ENCODE peak calls at places on chromosomes 5 and 9, in ten cellular contexts. One of them, this sample, is unnamed.

GRCh38 chr5:134846641-134846960 is 833 bp downstream of the C5orf24 start:
- DNase-seq in activated T-cell treated with anti-CD3 and anti-CD28 coated beads, Interleukin-2, amount 50 U/mL, for 48 hours: no peak
- DNase-seq in stimulated activated CD8-positive, alpha-beta memory T cell treated with anti-CD3 and anti-CD28 coated beads, Interleukin-12 subunit alpha, Interleukin-12 subunit beta, amount 100 ng/mL, for 1 hour: peak
- DNase-seq in nephron progenitor cell: no peak
- DNase-seq in neural crest cell: no peak
- DNase-seq in RWPE1: no peak
- DNase-seq in mucosa of gallbladder: no peak
- DNase-seq in AG10803: no peak
- DNase-seq in mesendoderm: peak
- DNase-seq in effector memory CD8-positive, alpha-beta T cell: no peak
- DNase-seq in this sample: no peak

GRCh38 chr5:174567506-174568141 is 156.8 kb upstream of the MSX2 start:
- DNase-seq in mucosa of gallbladder: no peak
- DNase-seq in RWPE1: peak
- DNase-seq in activated T-cell treated with anti-CD3 and anti-CD28 coated beads, Interleukin-2, amount 50 U/mL, for 48 hours: no peak
- DNase-seq in AG10803: no peak
- DNase-seq in effector memory CD8-positive, alpha-beta T cell: no peak
- DNase-seq in stimulated activated CD8-positive, alpha-beta memory T cell treated with anti-CD3 and anti-CD28 coated beads, Interleukin-12 subunit alpha, Interleukin-12 subunit beta, amount 100 ng/mL, for 1 hour: no peak
- DNase-seq in nephron progenitor cell: no peak
- DNase-seq in mesendoderm: no peak
- DNase-seq in neural crest cell: no peak
- DNase-seq in this sample: no peak

GRCh38 chr9:81759680-81760215 is 70.4 kb upstream of the TLE1 start:
- DNase-seq in mucosa of gallbladder: peak
- DNase-seq in nephron progenitor cell: no peak
- DNase-seq in stimulated activated CD8-positive, alpha-beta memory T cell treated with anti-CD3 and anti-CD28 coated beads, Interleukin-12 subunit alpha, Interleukin-12 subunit beta, amount 100 ng/mL, for 1 hour: no peak
- DNase-seq in activated T-cell treated with anti-CD3 and anti-CD28 coated beads, Interleukin-2, amount 50 U/mL, for 48 hours: no peak
- DNase-seq in AG10803: peak
- DNase-seq in effector memory CD8-positive, alpha-beta T cell: no peak
- DNase-seq in neural crest cell: no peak
- DNase-seq in mesendoderm: peak
- DNase-seq in RWPE1: peak
- DNase-seq in this sample: no peak

GRCh38 chr9:137339045-137339444 is 37.0 kb upstream of the NRARP start:
- DNase-seq in activated T-cell treated with anti-CD3 and anti-CD28 coated beads, Interleukin-2, amount 50 U/mL, for 48 hours: no peak
- DNase-seq in RWPE1: no peak
- DNase-seq in neural crest cell: no peak
- DNase-seq in mesendoderm: no peak
- DNase-seq in mucosa of gallbladder: no peak
- DNase-seq in stimulated activated CD8-positive, alpha-beta memory T cell treated with anti-CD3 and anti-CD28 coated beads, Interleukin-12 subunit alpha, Interleukin-12 subunit beta, amount 100 ng/mL, for 1 hour: no peak
- DNase-seq in AG10803: no peak
- DNase-seq in nephron progenitor cell: no peak
- DNase-seq in effector memory CD8-positive, alpha-beta T cell: no peak
- DNase-seq in this sample: no peak

GRCh38 chr5:25119654-25120053 is 474.9 kb upstream of the CDH10 start:
- DNase-seq in mucosa of gallbladder: no peak
- DNase-seq in mesendoderm: peak
- DNase-seq in activated T-cell treated with anti-CD3 and anti-CD28 coated beads, Interleukin-2, amount 50 U/mL, for 48 hours: no peak
- DNase-seq in neural crest cell: no peak
- DNase-seq in AG10803: peak
- DNase-seq in nephron progenitor cell: no peak
- DNase-seq in stimulated activated CD8-positive, alpha-beta memory T cell treated with anti-CD3 and anti-CD28 coated beads, Interleukin-12 subunit alpha, Interleukin-12 subunit beta, amount 100 ng/mL, for 1 hour: no peak
- DNase-seq in effector memory CD8-positive, alpha-beta T cell: no peak
- DNase-seq in RWPE1: peak
- DNase-seq in this sample: no peak

GRCh38 chr5:1174122-1174936 is 27.1 kb upstream of the SLC6A19 start:
- DNase-seq in stimulated activated CD8-positive, alpha-beta memory T cell treated with anti-CD3 and anti-CD28 coated beads, Interleukin-12 subunit alpha, Interleukin-12 subunit beta, amount 100 ng/mL, for 1 hour: peak
- DNase-seq in mesendoderm: peak
- DNase-seq in neural crest cell: peak
- DNase-seq in nephron progenitor cell: peak
- DNase-seq in RWPE1: peak
- DNase-seq in effector memory CD8-positive, alpha-beta T cell: peak
- DNase-seq in AG10803: peak
- DNase-seq in activated T-cell treated with anti-CD3 and anti-CD28 coated beads, Interleukin-2, amount 50 U/mL, for 48 hours: peak
- DNase-seq in mucosa of gallbladder: peak
- DNase-seq in this sample: peak

GRCh38 chr5:141767671-141768070 is 85.6 kb upstream of the ARAP3 start:
- DNase-seq in stimulated activated CD8-positive, alpha-beta memory T cell treated with anti-CD3 and anti-CD28 coated beads, Interleukin-12 subunit alpha, Interleukin-12 subunit beta, amount 100 ng/mL, for 1 hour: no peak
- DNase-seq in mucosa of gallbladder: no peak
- DNase-seq in neural crest cell: no peak
- DNase-seq in RWPE1: no peak
- DNase-seq in effector memory CD8-positive, alpha-beta T cell: no peak
- DNase-seq in activated T-cell treated with anti-CD3 and anti-CD28 coated beads, Interleukin-2, amount 50 U/mL, for 48 hours: no peak
- DNase-seq in AG10803: no peak
- DNase-seq in nephron progenitor cell: no peak
- DNase-seq in mesendoderm: no peak
- DNase-seq in this sample: no peak

GRCh38 chr9:35073276-35073607 is 817 bp upstream of the VCP start:
- DNase-seq in effector memory CD8-positive, alpha-beta T cell: no peak
- DNase-seq in activated T-cell treated with anti-CD3 and anti-CD28 coated beads, Interleukin-2, amount 50 U/mL, for 48 hours: no peak
- DNase-seq in AG10803: no peak
- DNase-seq in RWPE1: no peak
- DNase-seq in neural crest cell: no peak
- DNase-seq in nephron progenitor cell: no peak
- DNase-seq in mesendoderm: no peak
- DNase-seq in mucosa of gallbladder: no peak
- DNase-seq in stimulated activated CD8-positive, alpha-beta memory T cell treated with anti-CD3 and anti-CD28 coated beads, Interleukin-12 subunit alpha, Interleukin-12 subunit beta, amount 100 ng/mL, for 1 hour: no peak
- DNase-seq in this sample: no peak

GRCh38 chr9:120911295-120911843 is 15.2 kb downstream of the TRAF1 start:
- DNase-seq in mesendoderm: no peak
- DNase-seq in nephron progenitor cell: no peak
- DNase-seq in stimulated activated CD8-positive, alpha-beta memory T cell treated with anti-CD3 and anti-CD28 coated beads, Interleukin-12 subunit alpha, Interleukin-12 subunit beta, amount 100 ng/mL, for 1 hour: no peak
- DNase-seq in neural crest cell: no peak
- DNase-seq in mucosa of gallbladder: no peak
- DNase-seq in effector memory CD8-positive, alpha-beta T cell: no peak
- DNase-seq in RWPE1: no peak
- DNase-seq in AG10803: no peak
- DNase-seq in activated T-cell treated with anti-CD3 and anti-CD28 coated beads, Interleukin-2, amount 50 U/mL, for 48 hours: no peak
- DNase-seq in this sample: no peak

GRCh38 chr5:164094321-164094720 is 588.9 kb downstream of the MAT2B start:
- DNase-seq in RWPE1: no peak
- DNase-seq in effector memory CD8-positive, alpha-beta T cell: no peak
- DNase-seq in activated T-cell treated with anti-CD3 and anti-CD28 coated beads, Interleukin-2, amount 50 U/mL, for 48 hours: no peak
- DNase-seq in neural crest cell: no peak
- DNase-seq in nephron progenitor cell: no peak
- DNase-seq in stimulated activated CD8-positive, alpha-beta memory T cell treated with anti-CD3 and anti-CD28 coated beads, Interleukin-12 subunit alpha, Interleukin-12 subunit beta, amount 100 ng/mL, for 1 hour: no peak
- DNase-seq in mesendoderm: no peak
- DNase-seq in mucosa of gallbladder: no peak
- DNase-seq in AG10803: no peak
- DNase-seq in this sample: no peak

GRCh38 chr5:113059232-113059805 is 82.7 kb downstream of the DCP2 start:
- DNase-seq in AG10803: peak
- DNase-seq in effector memory CD8-positive, alpha-beta T cell: no peak
- DNase-seq in RWPE1: no peak
- DNase-seq in mesendoderm: no peak
- DNase-seq in stimulated activated CD8-positive, alpha-beta memory T cell treated with anti-CD3 and anti-CD28 coated beads, Interleukin-12 subunit alpha, Interleukin-12 subunit beta, amount 100 ng/mL, for 1 hour: no peak
- DNase-seq in mucosa of gallbladder: no peak
- DNase-seq in activated T-cell treated with anti-CD3 and anti-CD28 coated beads, Interleukin-2, amount 50 U/mL, for 48 hours: no peak
- DNase-seq in nephron progenitor cell: peak
- DNase-seq in neural crest cell: no peak
- DNase-seq in this sample: peak

GRCh38 chr9:131116281-131117101 is 8.9 kb upstream of the NUP214 start:
- DNase-seq in activated T-cell treated with anti-CD3 and anti-CD28 coated beads, Interleukin-2, amount 50 U/mL, for 48 hours: no peak
- DNase-seq in neural crest cell: no peak
- DNase-seq in mesendoderm: no peak
- DNase-seq in effector memory CD8-positive, alpha-beta T cell: no peak
- DNase-seq in AG10803: no peak
- DNase-seq in RWPE1: no peak
- DNase-seq in stimulated activated CD8-positive, alpha-beta memory T cell treated with anti-CD3 and anti-CD28 coated beads, Interleukin-12 subunit alpha, Interleukin-12 subunit beta, amount 100 ng/mL, for 1 hour: no peak
- DNase-seq in nephron progenitor cell: no peak
- DNase-seq in mucosa of gallbladder: no peak
- DNase-seq in this sample: no peak

GRCh38 chr5:167143726-167144125 is 1147.7 kb upstream of the WWC1 start:
- DNase-seq in effector memory CD8-positive, alpha-beta T cell: no peak
- DNase-seq in neural crest cell: no peak
- DNase-seq in mucosa of gallbladder: no peak
- DNase-seq in RWPE1: no peak
- DNase-seq in nephron progenitor cell: no peak
- DNase-seq in AG10803: no peak
- DNase-seq in mesendoderm: peak
- DNase-seq in stimulated activated CD8-positive, alpha-beta memory T cell treated with anti-CD3 and anti-CD28 coated beads, Interleukin-12 subunit alpha, Interleukin-12 subunit beta, amount 100 ng/mL, for 1 hour: no peak
- DNase-seq in activated T-cell treated with anti-CD3 and anti-CD28 coated beads, Interleukin-2, amount 50 U/mL, for 48 hours: no peak
- DNase-seq in this sample: no peak

GRCh38 chr5:72552041-72552557 is 44.9 kb upstream of the ZNF366 start:
- DNase-seq in neural crest cell: no peak
- DNase-seq in RWPE1: peak
- DNase-seq in activated T-cell treated with anti-CD3 and anti-CD28 coated beads, Interleukin-2, amount 50 U/mL, for 48 hours: no peak
- DNase-seq in nephron progenitor cell: no peak
- DNase-seq in stimulated activated CD8-positive, alpha-beta memory T cell treated with anti-CD3 and anti-CD28 coated beads, Interleukin-12 subunit alpha, Interleukin-12 subunit beta, amount 100 ng/mL, for 1 hour: no peak
- DNase-seq in mesendoderm: peak
- DNase-seq in effector memory CD8-positive, alpha-beta T cell: no peak
- DNase-seq in AG10803: peak
- DNase-seq in mucosa of gallbladder: no peak
- DNase-seq in this sample: no peak

GRCh38 chr5:180284161-180284560 is 7.7 kb downstream of the MAPK9 start:
- DNase-seq in neural crest cell: no peak
- DNase-seq in RWPE1: no peak
- DNase-seq in mucosa of gallbladder: no peak
- DNase-seq in AG10803: no peak
- DNase-seq in activated T-cell treated with anti-CD3 and anti-CD28 coated beads, Interleukin-2, amount 50 U/mL, for 48 hours: no peak
- DNase-seq in mesendoderm: no peak
- DNase-seq in nephron progenitor cell: no peak
- DNase-seq in effector memory CD8-positive, alpha-beta T cell: no peak
- DNase-seq in stimulated activated CD8-positive, alpha-beta memory T cell treated with anti-CD3 and anti-CD28 coated beads, Interleukin-12 subunit alpha, Interleukin-12 subunit beta, amount 100 ng/mL, for 1 hour: no peak
- DNase-seq in this sample: peak

GRCh38 chr9:134969401-134969800 is 51.7 kb upstream of the FCN1 start:
- DNase-seq in mucosa of gallbladder: no peak
- DNase-seq in effector memory CD8-positive, alpha-beta T cell: no peak
- DNase-seq in RWPE1: no peak
- DNase-seq in stimulated activated CD8-positive, alpha-beta memory T cell treated with anti-CD3 and anti-CD28 coated beads, Interleukin-12 subunit alpha, Interleukin-12 subunit beta, amount 100 ng/mL, for 1 hour: no peak
- DNase-seq in AG10803: no peak
- DNase-seq in neural crest cell: no peak
- DNase-seq in nephron progenitor cell: no peak
- DNase-seq in activated T-cell treated with anti-CD3 and anti-CD28 coated beads, Interleukin-2, amount 50 U/mL, for 48 hours: no peak
- DNase-seq in mesendoderm: no peak
- DNase-seq in this sample: no peak

GRCh38 chr5:172725273-172725672 is 45.7 kb downstream of the DUSP1 start:
- DNase-seq in AG10803: no peak
- DNase-seq in mesendoderm: no peak
- DNase-seq in nephron progenitor cell: no peak
- DNase-seq in mucosa of gallbladder: no peak
- DNase-seq in RWPE1: no peak
- DNase-seq in stimulated activated CD8-positive, alpha-beta memory T cell treated with anti-CD3 and anti-CD28 coated beads, Interleukin-12 subunit alpha, Interleukin-12 subunit beta, amount 100 ng/mL, for 1 hour: no peak
- DNase-seq in effector memory CD8-positive, alpha-beta T cell: no peak
- DNase-seq in activated T-cell treated with anti-CD3 and anti-CD28 coated beads, Interleukin-2, amount 50 U/mL, for 48 hours: no peak
- DNase-seq in neural crest cell: no peak
- DNase-seq in this sample: no peak

GRCh38 chr5:151115272-151115905 is 34.6 kb upstream of the TNIP1 start:
- DNase-seq in AG10803: peak
- DNase-seq in effector memory CD8-positive, alpha-beta T cell: peak
- DNase-seq in mucosa of gallbladder: peak
- DNase-seq in nephron progenitor cell: peak
- DNase-seq in activated T-cell treated with anti-CD3 and anti-CD28 coated beads, Interleukin-2, amount 50 U/mL, for 48 hours: peak
- DNase-seq in stimulated activated CD8-positive, alpha-beta memory T cell treated with anti-CD3 and anti-CD28 coated beads, Interleukin-12 subunit alpha, Interleukin-12 subunit beta, amount 100 ng/mL, for 1 hour: peak
- DNase-seq in RWPE1: peak
- DNase-seq in mesendoderm: peak
- DNase-seq in neural crest cell: peak
- DNase-seq in this sample: peak

GRCh38 chr9:99135498-99135897 is 30.6 kb downstream of the TGFBR1 start:
- DNase-seq in nephron progenitor cell: no peak
- DNase-seq in effector memory CD8-positive, alpha-beta T cell: no peak
- DNase-seq in stimulated activated CD8-positive, alpha-beta memory T cell treated with anti-CD3 and anti-CD28 coated beads, Interleukin-12 subunit alpha, Interleukin-12 subunit beta, amount 100 ng/mL, for 1 hour: no peak
- DNase-seq in RWPE1: no peak
- DNase-seq in AG10803: no peak
- DNase-seq in mucosa of gallbladder: no peak
- DNase-seq in neural crest cell: no peak
- DNase-seq in mesendoderm: no peak
- DNase-seq in activated T-cell treated with anti-CD3 and anti-CD28 coated beads, Interleukin-2, amount 50 U/mL, for 48 hours: no peak
- DNase-seq in this sample: no peak

GRCh38 chr5:50958852-50959457 is 292.5 kb downstream of the PARP8 start:
- DNase-seq in mucosa of gallbladder: peak
- DNase-seq in mesendoderm: peak
- DNase-seq in nephron progenitor cell: peak
- DNase-seq in stimulated activated CD8-positive, alpha-beta memory T cell treated with anti-CD3 and anti-CD28 coated beads, Interleukin-12 subunit alpha, Interleukin-12 subunit beta, amount 100 ng/mL, for 1 hour: no peak
- DNase-seq in effector memory CD8-positive, alpha-beta T cell: no peak
- DNase-seq in neural crest cell: peak
- DNase-seq in AG10803: peak
- DNase-seq in RWPE1: peak
- DNase-seq in activated T-cell treated with anti-CD3 and anti-CD28 coated beads, Interleukin-2, amount 50 U/mL, for 48 hours: no peak
- DNase-seq in this sample: peak